ENCODE peak calls at places on chromosomes 4 and X, in seven cellular contexts. I is GM23338, P is transverse colon, S is upper lobe of left lung, E is stomach, Q is HepG2, J is HCT116. K is an unnamed sample.

GRCh38 chr4:156977435-156978160 is 6.0 kb upstream of the PDGFC start:
- DNase-seq in S (no peak), E (no peak), Q (no peak), J (no peak), I (no peak), P (no peak), K (no peak)

GRCh38 chr4:35124116-35124515 is 1120.2 kb downstream of the ARAP2 start:
- DNase-seq in E (no peak), S (no peak), J (no peak), P (no peak), Q (no peak), I (no peak), K (no peak)

GRCh38 chr4:87014284-87014782 is 79.5 kb downstream of the AFF1 start:
- DNase-seq in S (no peak), J (no peak), I (no peak), P (no peak), Q (no peak), E (no peak), K (no peak)

GRCh38 chrX:72566448-72566847 is 6.2 kb downstream of the HDAC8 start:
- DNase-seq in J (no peak), E (no peak), Q (no peak), P (no peak), I (no peak), S (no peak), K (no peak)

GRCh38 chrX:17595456-17596035 is 141.7 kb upstream of the SCML1 start:
- DNase-seq in J (no peak), Q (no peak), S (no peak), I (no peak), E (no peak), P (no peak), K (no peak)

GRCh38 chr4:140866492-140867005 is 110.4 kb upstream of the TBC1D9 start:
- DNase-seq in E (no peak), P (no peak), Q (no peak), S (no peak), J (no peak), I (no peak), K (no peak)

GRCh38 chrX:15269618-15270521 is at the start of gene ASB9:
- DNase-seq in I (peak), P (peak), Q (peak), S (no peak), J (peak), E (peak), K (no peak)

GRCh38 chr4:2337131-2337723 is 75.3 kb upstream of the MXD4 start:
- DNase-seq in E (no peak), Q (no peak), S (peak), J (no peak), I (no peak), P (no peak), K (peak)

GRCh38 chr4:1822568-1823544 is 29.8 kb downstream of the FGFR3 start:
- DNase-seq in S (peak), E (no peak), I (no peak), J (no peak), P (no peak), Q (no peak), K (no peak)

GRCh38 chr4:123418486-123418931 is 21.9 kb downstream of the SPRY1 start:
- DNase-seq in P (no peak), E (peak), I (peak), S (no peak), Q (peak), J (no peak), K (no peak)

GRCh38 chr4:123412700-123413512 is 16.3 kb downstream of the SPRY1 start:
- DNase-seq in P (no peak), E (no peak), I (no peak), S (no peak), J (no peak), Q (no peak), K (no peak)

GRCh38 chr4:123416462-123416861 is 19.9 kb downstream of the SPRY1 start:
- DNase-seq in J (no peak), E (no peak), S (no peak), I (no peak), Q (no peak), P (no peak), K (no peak)

GRCh38 chr4:123417813-123418212 is 21.2 kb downstream of the SPRY1 start:
- DNase-seq in I (no peak), J (no peak), Q (no peak), S (no peak), P (no peak), E (no peak), K (no peak)

DNA sequence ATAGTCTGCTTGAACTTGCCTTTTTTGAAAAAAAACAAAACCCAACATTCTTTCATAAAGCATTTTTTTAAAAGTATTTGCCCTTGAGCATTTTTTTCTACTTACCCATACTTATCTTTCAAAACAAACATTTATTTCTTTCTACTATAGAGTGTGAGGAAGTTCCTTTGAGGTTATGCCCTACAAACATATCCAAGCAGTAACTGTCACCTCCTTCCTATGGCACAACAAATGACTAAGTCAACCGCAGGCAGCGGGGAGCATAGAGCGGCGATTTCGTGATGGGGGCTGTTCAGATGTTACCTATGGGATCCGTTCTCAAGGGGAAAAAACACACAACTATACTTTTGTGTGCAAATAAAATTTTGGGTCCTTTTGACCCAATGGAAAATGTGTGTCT is 19.4 kb downstream of the SPRY1 start:
- DNase-seq in J (no peak), I (no peak), S (no peak), P (no peak), E (no peak), Q (peak), K (no peak)
- TF ChIP-seq POLR2AphosphoS5 in J (no peak), I (no peak), S (no peak), P (no peak), E (no peak), Q (no peak), K (no peak)

DNA sequence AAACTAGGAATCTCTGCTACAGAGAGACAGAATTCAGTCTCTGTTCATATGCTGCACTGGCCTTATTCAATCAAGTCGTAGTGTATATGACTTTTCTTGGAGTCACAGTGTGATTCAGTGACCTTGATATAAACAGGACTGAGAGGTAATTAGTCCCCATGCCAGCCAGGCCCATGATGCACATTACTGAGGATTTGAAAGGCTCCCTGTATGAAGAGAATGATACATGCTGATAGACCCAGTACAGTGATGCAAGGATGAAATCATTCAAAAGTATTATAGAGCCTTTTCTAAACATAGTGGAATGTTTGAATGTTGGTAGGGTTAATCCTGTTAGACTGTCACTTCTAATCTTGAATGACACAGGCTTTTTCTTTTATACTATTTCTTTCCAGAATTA is 34.1 kb downstream of the ANXA3 start:
- DNase-seq in J (no peak), I (no peak), E (no peak), S (no peak), Q (no peak), P (no peak), K (no peak)
- H3K27ac ChIP-seq in J (no peak), I (no peak), E (no peak), S (no peak), Q (no peak), P (no peak), K (no peak)

GRCh38 chr4:95091272-95091671 is 333.5 kb downstream of the BMPR1B start:
- DNase-seq in I (no peak), E (no peak), P (no peak), Q (no peak), S (no peak), J (no peak), K (no peak)

GRCh38 chr4:95095352-95095974 is 337.7 kb downstream of the BMPR1B start:
- DNase-seq in E (no peak), J (peak), P (no peak), S (no peak), I (peak), Q (peak), K (no peak)

GRCh38 chr4:95093460-95093859 is 335.7 kb downstream of the BMPR1B start:
- DNase-seq in Q (no peak), P (no peak), S (no peak), I (no peak), E (no peak), J (no peak), K (no peak)

GRCh38 chr4:95092762-95093161 is 335.0 kb downstream of the BMPR1B start:
- DNase-seq in P (no peak), I (no peak), Q (no peak), E (no peak), J (no peak), S (no peak), K (no peak)

GRCh38 chr4:95093936-95094929 is 336.5 kb downstream of the BMPR1B start:
- DNase-seq in Q (no peak), S (no peak), E (no peak), P (no peak), I (no peak), J (no peak), K (no peak)
- TF ChIP-seq POLR2AphosphoS5 in Q (no peak), S (no peak), E (no peak), P (no peak), I (no peak), J (no peak), K (no peak)

GRCh38 chrX:21885568-21885967 is 29.8 kb downstream of the YY2 start:
- DNase-seq in S (no peak), Q (no peak), P (no peak), I (peak), E (no peak), J (no peak), K (no peak)

GRCh38 chrX:21881881-21882574 is 26.2 kb downstream of the YY2 start:
- DNase-seq in P (no peak), Q (no peak), I (no peak), J (no peak), E (no peak), S (no peak), K (no peak)

DNA sequence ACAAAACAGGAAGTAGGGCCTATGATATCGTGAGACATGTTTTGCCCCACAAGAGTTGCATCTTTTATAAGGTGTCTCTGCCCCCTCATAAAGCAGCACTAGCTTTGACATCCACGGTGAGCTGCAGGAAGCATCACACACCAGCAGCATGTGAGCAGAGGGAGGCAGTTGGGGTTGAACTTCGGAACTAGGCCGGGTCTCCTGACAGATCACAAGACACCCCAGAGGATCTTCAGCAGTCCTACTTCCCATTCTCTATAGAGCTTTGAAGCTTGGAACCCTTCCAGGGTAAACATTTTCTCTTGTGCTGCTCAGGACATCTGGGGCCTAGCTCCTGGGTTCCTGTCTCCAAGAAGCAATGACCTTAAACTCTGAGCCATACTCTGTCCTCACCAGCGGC is 27.5 kb downstream of the YY2 start:
- DNase-seq in Q (peak), E (no peak), P (peak), I (no peak), J (no peak), S (no peak), K (no peak)
- H3K27ac ChIP-seq in Q (no peak), E (no peak), P (no peak), I (no peak), J (no peak), S (no peak), K (no peak)

GRCh38 chr4:155900402-155900801 is 3.1 kb upstream of the TDO2 start:
- DNase-seq in J (no peak), S (no peak), Q (no peak), I (peak), E (no peak), P (no peak), K (no peak)
- TF ChIP-seq POLR2AphosphoS5 in J (no peak), S (no peak), Q (no peak), I (no peak), E (no peak), P (no peak), K (no peak)

DNA sequence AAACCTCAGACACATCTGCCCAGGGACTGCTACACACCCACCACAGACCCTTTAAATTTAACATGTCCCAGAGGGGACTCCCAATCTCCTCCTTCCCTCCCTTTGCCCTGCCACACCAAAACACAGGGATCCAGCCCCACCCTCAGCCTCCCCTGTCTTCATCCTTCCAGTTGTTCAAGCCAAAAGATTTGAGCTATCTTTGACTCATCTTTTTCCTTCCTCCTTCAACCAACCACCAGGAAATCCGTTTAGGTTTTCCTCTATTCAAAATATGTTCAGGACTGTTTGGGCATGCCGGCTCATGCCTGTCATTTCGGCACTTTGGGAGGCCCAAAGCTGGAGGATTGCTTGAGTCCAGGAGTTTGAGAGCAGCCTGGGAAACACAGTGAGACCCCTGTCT is 6.9 kb upstream of the STK32B start:
- DNase-seq in P (no peak), Q (no peak), J (no peak), E (no peak), S (no peak), I (no peak), K (no peak)
- H3K27ac ChIP-seq in P (no peak), Q (no peak), J (no peak), E (no peak), S (no peak), I (no peak), K (no peak)

GRCh38 chrX:53049127-53049517 is 533 bp downstream of the GPR173 start:
- DNase-seq in P (no peak), Q (no peak), E (no peak), I (peak), S (no peak), J (no peak), K (no peak)

GRCh38 chrX:53047228-53047627 is 1.4 kb upstream of the GPR173 start:
- DNase-seq in P (no peak), J (no peak), S (no peak), Q (no peak), E (no peak), I (peak), K (no peak)

GRCh38 chrX:53050841-53051240 is 2.3 kb downstream of the GPR173 start:
- DNase-seq in Q (no peak), E (no peak), P (no peak), S (no peak), J (no peak), I (no peak), K (no peak)

GRCh38 chrX:53045002-53045401 is 3.6 kb upstream of the GPR173 start:
- DNase-seq in J (no peak), E (no peak), Q (no peak), I (no peak), P (no peak), S (no peak), K (no peak)

GRCh38 chrX:53048169-53049126 is at the start of gene GPR173:
- DNase-seq in Q (no peak), J (no peak), P (peak), E (no peak), I (peak), S (peak), K (no peak)
- TF ChIP-seq POLR2AphosphoS5 in Q (no peak), J (no peak), P (no peak), E (no peak), I (peak), S (no peak), K (no peak)